ENCODE peak calls at places on chromosomes 7 and 10, in four cellular contexts. Z is left ventricle myocardium inferior, Y is BJ, E is PC-9. G is an unnamed sample.

GRCh38 chr10:92567952-92568600 is 5.8 kb downstream of the IDE start:
- DNase-seq in Z (no peak), Y (no peak), E (peak; percentile 79), G (no peak)

GRCh38 chr10:70508912-70509366 is 30.4 kb downstream of the PALD1 start:
- DNase-seq in Z (peak; percentile 72), Y (no peak), E (no peak), G (peak; percentile 6)

GRCh38 chr10:16867990-16868389 is 50.8 kb upstream of the RSU1 start:
- DNase-seq in Z (no peak), Y (no peak), E (no peak), G (no peak)

GRCh38 chr10:69449841-69450240 is 1.4 kb upstream of the TSPAN15 start:
- DNase-seq in Z (no peak), Y (no peak), E (peak; percentile 92), G (no peak)

GRCh38 chr10:103804866-103805265 is 50.5 kb downstream of the SH3PXD2A start:
- DNase-seq in Z (no peak), Y (no peak), E (no peak), G (no peak)

GRCh38 chr7:256981-257646 is 32.9 kb upstream of the FOXL3 start:
- DNase-seq in Z (peak; percentile 4), Y (no peak), E (no peak), G (no peak)

GRCh38 chr10:27646194-27646593 is 99.4 kb downstream of the MKX start:
- DNase-seq in Z (no peak), Y (peak; percentile 72), E (no peak), G (no peak)

GRCh38 chr7:100865372-100865911 is 1.7 kb upstream of the TRIP6 start:
- DNase-seq in Z (no peak), Y (no peak), E (peak; percentile 61), G (no peak)

GRCh38 chr7:121397346-121397745 is 1.2 kb upstream of the FAM3C start:
- DNase-seq in Z (no peak), Y (no peak), E (no peak), G (no peak)

GRCh38 chr7:105661625-105662024 is 80.3 kb upstream of the EFCAB10 start:
- DNase-seq in Z (no peak), Y (no peak), E (no peak), G (no peak)

GRCh38 chr7:44914992-44915607 is 29.8 kb upstream of the PURB start:
- DNase-seq in Z (no peak), Y (no peak), E (no peak), G (no peak)

GRCh38 chr7:18860226-18860625 is 257.2 kb downstream of the TWIST1 start:
- DNase-seq in Z (no peak), Y (no peak), E (no peak), G (no peak)

GRCh38 chr7:153943428-153944370 is 108.5 kb upstream of the DPP6 start:
- DNase-seq in Z (no peak), Y (no peak), E (no peak), G (no peak)

GRCh38 chr10:33937987-33938386 is 603.5 kb upstream of the NRP1 start:
- DNase-seq in Z (no peak), Y (no peak), E (no peak), G (no peak)

GRCh38 chr10:31929986-31930675 is 1.5 kb upstream of the ARHGAP12 start:
- DNase-seq in Z (no peak), Y (no peak), E (no peak), G (no peak)

GRCh38 chr7:154242709-154243108 is 190.5 kb downstream of the DPP6 start:
- DNase-seq in Z (no peak), Y (no peak), E (no peak), G (no peak)

GRCh38 chr10:84541289-84541637 is 212.9 kb downstream of the CCSER2 start:
- DNase-seq in Z (no peak), Y (no peak), E (no peak), G (no peak)

GRCh38 chr10:84540617-84541288 is 212.4 kb downstream of the CCSER2 start:
- DNase-seq in Z (peak; percentile 53), Y (no peak), E (no peak), G (no peak)

GRCh38 chr10:84538036-84538435 is 209.6 kb downstream of the CCSER2 start:
- DNase-seq in Z (no peak), Y (no peak), E (no peak), G (no peak)

GRCh38 chr10:84539244-84539643 is 210.9 kb downstream of the CCSER2 start:
- DNase-seq in Z (no peak), Y (no peak), E (no peak), G (no peak)

GRCh38 chr10:84540022-84540616 is 211.7 kb downstream of the CCSER2 start:
- DNase-seq in Z (no peak), Y (peak; percentile 76), E (peak; percentile 80), G (peak; percentile 16)
- H3K4me3 ChIP-seq in Z (peak overlapping the region; percentile 63), Y (peak overlapping the region; percentile 49), E (peak overlapping the region; percentile 30), G (peak overlapping the region; percentile 50)

GRCh38 chr7:32069251-32069650 is 956 bp downstream of the PDE1C start:
- DNase-seq in Z (no peak), Y (no peak), E (no peak), G (no peak)

GRCh38 chr7:32066441-32066840 is 3.8 kb downstream of the PDE1C start:
- DNase-seq in Z (no peak), Y (no peak), E (no peak), G (no peak)

GRCh38 chr7:32070406-32071360 is at the start of gene PDE1C:
- DNase-seq in Z (peak; percentile 80), Y (no peak), E (no peak), G (no peak)

GRCh38 chr7:32070051-32070405 is 179 bp downstream of the PDE1C start:
- DNase-seq in Z (no peak), Y (no peak), E (no peak), G (no peak)

DNA sequence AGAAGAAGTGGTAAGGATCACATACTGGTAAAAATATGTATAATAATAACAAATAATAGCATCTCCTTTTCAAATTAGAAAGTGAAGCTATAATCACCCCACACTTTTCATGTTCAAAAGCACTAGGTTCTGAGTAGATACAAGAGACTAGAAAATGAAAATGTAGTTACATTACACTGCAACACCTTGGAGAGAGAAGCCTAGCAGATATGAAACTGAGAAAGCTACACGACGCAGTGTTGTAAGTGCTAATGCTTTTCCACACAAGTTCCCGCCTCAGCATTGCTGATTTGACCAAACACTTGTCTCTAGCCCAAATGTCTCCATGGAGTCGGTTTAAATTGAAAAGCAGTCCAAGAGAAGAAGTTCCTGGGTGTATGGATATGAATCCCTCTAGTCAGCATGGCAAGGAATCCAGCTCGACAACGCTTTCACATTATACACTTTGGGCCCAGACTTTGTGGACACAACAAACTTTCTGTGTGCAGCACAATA is 1.7 kb downstream of the PDE1C start:
- DNase-seq in Z (no peak), Y (no peak), E (no peak), G (no peak)
- H3K4me3 ChIP-seq in Z (peak overlapping the region; percentile 73), Y (peak overlapping the region; percentile 66), E (no peak overlapping the region), G (peak overlapping the region; percentile 76)

GRCh38 chr10:12351889-12352288 is 2.5 kb downstream of the CAMK1D start:
- DNase-seq in Z (no peak), Y (no peak), E (no peak), G (no peak)
- H3K4me3 ChIP-seq in Z (no peak overlapping the region), Y (no peak overlapping the region), E (peak overlapping the region; percentile 90), G (no peak overlapping the region)

GRCh38 chr7:3439333-3440030 is 138.4 kb downstream of the SDK1 start:
- DNase-seq in Z (no peak), Y (peak; percentile 4), E (peak; percentile 76), G (peak; percentile 98)
- H3K4me3 ChIP-seq in Z (no peak overlapping the region), Y (no peak overlapping the region), E (no peak overlapping the region), G (no peak overlapping the region)

GRCh38 chr10:113027230-113027573 is 77.2 kb downstream of the TCF7L2 start:
- DNase-seq in Z (no peak), Y (no peak), E (no peak), G (no peak)
- H3K4me3 ChIP-seq in Z (no peak overlapping the region), Y (no peak overlapping the region), E (no peak overlapping the region), G (no peak overlapping the region)